ENCODE peak calls at places on chromosomes 3 and 15, in seven cellular contexts. O is BJ, C is B cell, X is neural progenitor cell, B is H9, Z is cardiac muscle cell, H is body of pancreas. J is an unnamed sample.
A peak's percentile ranks its signal among the peaks of the same experiment; 100 is the strongest.

GRCh38 chr3:133474251-133474801 is 74.5 kb downstream of the BFSP2 start:
- DNase-seq in O (peak; percentile 74), C (no peak), X (peak; percentile 59), B (no peak), Z (peak; percentile 56), H (no peak), J (no peak)

GRCh38 chr3:73365756-73366397 is 258.9 kb downstream of the PDZRN3 start:
- DNase-seq in O (no peak), C (no peak), X (no peak), B (no peak), Z (peak; percentile 78), H (peak; percentile 31), J (no peak)

GRCh38 chr3:24037971-24038370 is 92.9 kb downstream of the NR1D2 start:
- DNase-seq in O (no peak), C (no peak), X (no peak), B (no peak), Z (no peak), H (no peak), J (no peak)

GRCh38 chr3:115792206-115792955 is 169.1 kb downstream of the GAP43 start:
- DNase-seq in O (no peak), C (no peak), X (no peak), B (no peak), Z (no peak), H (no peak), J (no peak)

GRCh38 chr15:67149859-67150824 is 84.7 kb downstream of the SMAD3 start:
- DNase-seq in O (peak; percentile 97), C (no peak), X (peak; percentile 43), B (peak; percentile 76), Z (peak; percentile 98), H (peak; percentile 63), J (no peak)

GRCh38 chr15:57916695-57917094 is 148.8 kb downstream of the ALDH1A2 start:
- DNase-seq in O (no peak), C (no peak), X (no peak), B (no peak), Z (peak; percentile 35), H (peak; percentile 33), J (no peak)

GRCh38 chr3:32421991-32422859 is 30.6 kb downstream of the CMTM7 start:
- DNase-seq in O (peak; percentile 82), C (no peak), X (no peak), B (no peak), Z (peak; percentile 92), H (peak; percentile 98), J (no peak)

GRCh38 chr3:57221883-57222282 is 5.6 kb upstream of the APPL1 start:
- DNase-seq in O (no peak), C (no peak), X (peak; percentile 36), B (no peak), Z (peak; percentile 58), H (no peak), J (no peak)

GRCh38 chr15:73806698-73807483 is 53.7 kb upstream of the INSYN1 start:
- DNase-seq in O (no peak), C (no peak), X (peak; percentile 34), B (no peak), Z (no peak), H (no peak), J (no peak)

GRCh38 chr15:70833897-70834765 is 19.8 kb downstream of the LARP6 start:
- DNase-seq in O (no peak), C (no peak), X (no peak), B (peak; percentile 59), Z (peak; percentile 74), H (no peak), J (no peak)

GRCh38 chr3:184015381-184016019 is 2.2 kb downstream of the ABCC5 start:
- DNase-seq in O (no peak), C (no peak), X (no peak), B (no peak), Z (no peak), H (no peak), J (no peak)

DNA sequence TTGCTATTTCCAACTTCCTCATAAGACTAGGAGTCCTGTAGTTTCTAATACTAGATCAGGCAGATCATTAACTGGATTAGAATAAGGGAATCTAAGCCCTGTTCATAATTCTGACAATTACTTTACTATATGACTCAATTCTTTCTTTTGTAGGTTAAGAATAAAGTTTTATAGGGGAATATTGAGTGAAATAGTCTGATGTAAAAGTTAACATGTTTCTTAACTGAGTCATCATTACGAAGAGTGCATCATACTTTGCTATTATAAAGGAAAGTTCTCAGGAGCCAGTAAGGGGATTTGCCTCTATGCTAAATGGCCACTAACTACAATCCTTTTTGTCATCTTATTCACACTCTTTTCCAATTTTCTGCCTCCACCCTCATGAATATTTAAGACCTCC is 63.1 kb downstream of the POLQ start:
- DNase-seq in O (peak; percentile 62), C (no peak), X (no peak), B (no peak), Z (peak; percentile 67), H (no peak), J (no peak)
- TF ChIP-seq CTCF in O (no peak), C (no peak), X (no peak), B (no peak), Z (no peak), H (no peak), J (no peak)

GRCh38 chr3:46607603-46608028 is 4.7 kb upstream of the FAM240A start:
- DNase-seq in O (no peak), C (no peak), X (peak; percentile 64), B (peak; percentile 77), Z (peak; percentile 22), H (no peak), J (no peak)
- TF ChIP-seq CTCF in O (no peak), C (no peak), X (peak; percentile 45), B (peak; percentile 62), Z (peak; percentile 16), H (no peak), J (peak; percentile 27)

GRCh38 chr15:41972341-41973237 is at the start of gene EHD4:
- DNase-seq in O (peak; percentile 86), C (peak; percentile 96), X (peak; percentile 98), B (peak; percentile 99), Z (peak; percentile 99), H (peak; percentile 98), J (peak; percentile 89)
- TF ChIP-seq CTCF in O (peak; percentile 48), C (no peak), X (peak; percentile 50), B (peak; percentile 55), Z (peak; percentile 27), H (peak; percentile 62), J (peak; percentile 48)

GRCh38 chr15:31439328-31439727 is 112.7 kb downstream of the KLF13 start:
- DNase-seq in O (no peak), C (no peak), X (peak; percentile 50), B (peak; percentile 63), Z (no peak), H (no peak), J (no peak)
- TF ChIP-seq CTCF in O (no peak), C (peak; percentile 5), X (peak; percentile 35), B (peak; percentile 68), Z (peak; percentile 13), H (no peak), J (peak; percentile 18)

GRCh38 chr3:12689997-12690711 is 26.2 kb upstream of the RAF1 start:
- DNase-seq in O (no peak), C (no peak), X (no peak), B (no peak), Z (no peak), H (no peak), J (no peak)
- TF ChIP-seq CTCF in O (no peak), C (no peak), X (no peak), B (no peak), Z (no peak), H (no peak), J (no peak)

GRCh38 chr3:79874646-79875045 is 106.8 kb upstream of the ROBO1 start:
- DNase-seq in O (no peak), C (no peak), X (no peak), B (no peak), Z (no peak), H (no peak), J (no peak)

GRCh38 chr3:79881431-79881830 is 113.6 kb upstream of the ROBO1 start:
- DNase-seq in O (no peak), C (no peak), X (no peak), B (no peak), Z (peak; percentile 24), H (no peak), J (no peak)

DNA sequence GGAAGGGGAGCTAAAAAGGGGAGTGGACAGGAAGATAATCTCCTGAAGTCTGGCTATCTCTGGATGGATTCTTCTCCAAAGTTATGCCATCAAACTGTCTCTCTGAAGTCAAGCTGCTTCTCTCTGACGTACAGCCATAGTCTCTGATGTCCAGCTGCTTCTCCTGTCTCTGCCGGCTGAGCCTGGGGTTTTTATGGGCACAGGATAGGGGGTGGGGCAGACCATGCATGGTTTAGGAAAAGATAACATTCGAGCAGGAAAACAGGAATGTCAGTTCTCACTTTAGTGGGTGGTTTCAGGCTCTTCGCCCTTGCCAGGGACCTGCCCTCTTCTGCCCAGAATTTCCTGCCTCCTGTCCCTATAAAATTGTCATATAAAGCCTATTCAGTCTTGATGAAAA is 110.9 kb upstream of the ROBO1 start:
- DNase-seq in O (no peak), C (no peak), X (no peak), B (no peak), Z (no peak), H (no peak), J (no peak)
- TF ChIP-seq CTCF in O (no peak), C (no peak), X (no peak), B (no peak), Z (no peak), H (no peak), J (no peak)

GRCh38 chr3:182818296-182818978 is 25.1 kb downstream of the ATP11B start:
- DNase-seq in O (no peak), C (no peak), X (no peak), B (no peak), Z (no peak), H (no peak), J (no peak)

GRCh38 chr3:182816181-182816580 is 22.9 kb downstream of the ATP11B start:
- DNase-seq in O (no peak), C (no peak), X (no peak), B (no peak), Z (no peak), H (no peak), J (no peak)

GRCh38 chr3:182812123-182812522 is 18.8 kb downstream of the ATP11B start:
- DNase-seq in O (no peak), C (no peak), X (no peak), B (no peak), Z (no peak), H (no peak), J (no peak)

GRCh38 chr3:182811269-182811596 is 17.9 kb downstream of the ATP11B start:
- DNase-seq in O (no peak), C (no peak), X (no peak), B (no peak), Z (no peak), H (no peak), J (no peak)

DNA sequence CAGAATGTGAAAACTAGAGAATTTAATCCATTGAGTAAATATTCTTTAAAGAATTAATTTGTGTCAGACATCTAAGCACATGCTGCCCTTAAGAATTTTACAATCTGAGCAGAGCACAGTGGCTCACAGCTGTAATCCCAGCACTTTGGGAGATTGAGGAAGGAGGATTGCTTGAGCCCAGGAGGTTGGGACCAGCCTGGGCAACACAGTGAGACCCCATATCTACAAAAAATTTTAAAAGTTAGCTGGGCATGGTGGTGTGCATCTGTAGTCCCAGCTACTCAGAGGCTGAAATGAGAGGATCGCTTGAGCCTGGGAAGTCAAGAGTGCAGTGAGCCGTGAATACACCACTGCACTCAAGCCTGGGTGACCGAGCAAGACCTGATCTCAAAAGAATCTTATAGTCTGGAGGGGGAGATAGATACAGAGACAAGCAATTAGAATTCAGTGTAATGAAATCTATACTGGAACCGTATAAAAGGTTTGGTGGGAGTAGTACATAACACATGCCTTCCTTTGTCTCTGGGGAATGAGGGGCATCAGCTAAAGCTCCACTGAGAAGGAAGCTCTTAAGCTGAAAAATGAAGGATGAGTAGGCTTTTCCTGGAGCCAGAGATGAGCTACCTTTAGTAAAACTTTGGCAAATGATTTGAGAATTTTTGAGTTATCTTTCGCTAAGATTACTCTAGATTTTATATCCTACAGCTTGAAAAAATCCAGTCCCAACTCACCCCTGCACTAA is 21.3 kb downstream of the ATP11B start:
- DNase-seq in O (no peak), C (no peak), X (no peak), B (no peak), Z (no peak), H (no peak), J (no peak)
- TF ChIP-seq CTCF in O (no peak), C (no peak), X (no peak), B (no peak), Z (no peak), H (no peak), J (no peak)

J was measured in neural crest cell.